ENCODE peak calls at places on chromosomes 7 and 10, in eight cellular contexts. R, J, B, O, Q, W, S and E are unnamed samples.

GRCh38 chr10:3045471-3046209 is 21.7 kb upstream of the PFKP start:
- DNase-seq in R (no peak), J (peak; percentile 70), B (no peak), O (peak; percentile 62), Q (no peak), W (peak; percentile 78), S (peak; percentile 42), E (no peak)

GRCh38 chr7:128141683-128142195 is 99.3 kb upstream of the LEP start:
- DNase-seq in R (no peak), J (no peak), B (no peak), O (no peak), Q (no peak), W (no peak), S (no peak), E (no peak)

GRCh38 chr7:151754142-151754590 is 122.7 kb downstream of the PRKAG2 start:
- DNase-seq in R (peak; percentile 98), J (peak; percentile 78), B (peak; percentile 65), O (peak; percentile 94), Q (peak; percentile 32), W (peak; percentile 80), S (peak; percentile 92), E (peak; percentile 82)

GRCh38 chr7:77351539-77352004 is 64.6 kb downstream of the GSAP start:
- DNase-seq in R (no peak), J (no peak), B (no peak), O (no peak), Q (peak; percentile 80), W (no peak), S (peak; percentile 17), E (no peak)

GRCh38 chr10:125982256-125982948 is 86.0 kb downstream of the FANK1 start:
- DNase-seq in R (peak; percentile 70), J (no peak), B (no peak), O (peak; percentile 52), Q (no peak), W (no peak), S (peak; percentile 43), E (no peak)

GRCh38 chr10:88116491-88116890 is 253.1 kb downstream of the PTEN start:
- DNase-seq in R (no peak), J (no peak), B (no peak), O (peak; percentile 69), Q (no peak), W (no peak), S (no peak), E (no peak)

GRCh38 chr10:93075369-93076221 is 1.9 kb downstream of the CYP26A1 start:
- DNase-seq in R (no peak), J (no peak), B (no peak), O (no peak), Q (no peak), W (no peak), S (no peak), E (no peak)

GRCh38 chr10:79273603-79274002 is 73.7 kb upstream of the PPIF start:
- DNase-seq in R (no peak), J (peak; percentile 39), B (no peak), O (no peak), Q (no peak), W (no peak), S (no peak), E (no peak)

GRCh38 chr10:132355297-132355696 is 23.3 kb downstream of the LRRC27 start:
- DNase-seq in R (no peak), J (peak; percentile 36), B (no peak), O (no peak), Q (no peak), W (no peak), S (no peak), E (no peak)

GRCh38 chr10:70729763-70730357 is 55.3 kb downstream of the TBATA start:
- DNase-seq in R (no peak), J (no peak), B (no peak), O (no peak), Q (no peak), W (no peak), S (no peak), E (no peak)

GRCh38 chr10:9877978-9878377 is 1139.7 kb upstream of the CELF2 start:
- DNase-seq in R (no peak), J (no peak), B (no peak), O (no peak), Q (no peak), W (no peak), S (no peak), E (no peak)

GRCh38 chr7:131546583-131547111 is 9.8 kb downstream of the PODXL start:
- DNase-seq in R (peak; percentile 72), J (no peak), B (no peak), O (no peak), Q (no peak), W (no peak), S (peak; percentile 70), E (no peak)

GRCh38 chr10:33410860-33411234 is 76.4 kb upstream of the NRP1 start:
- DNase-seq in R (no peak), J (no peak), B (no peak), O (no peak), Q (no peak), W (no peak), S (no peak), E (no peak)

GRCh38 chr10:109191823-109192222 is 731.5 kb downstream of the XPNPEP1 start:
- DNase-seq in R (no peak), J (no peak), B (no peak), O (no peak), Q (no peak), W (no peak), S (no peak), E (no peak)

GRCh38 chr10:13659887-13660544 is 73.3 kb downstream of the PRPF18 start:
- DNase-seq in R (peak; percentile 71), J (peak; percentile 59), B (peak; percentile 49), O (peak; percentile 65), Q (peak; percentile 40), W (peak; percentile 71), S (peak; percentile 65), E (no peak)

GRCh38 chr10:126001579-126001978 is 105.2 kb downstream of the FANK1 start:
- DNase-seq in R (no peak), J (no peak), B (no peak), O (no peak), Q (no peak), W (no peak), S (no peak), E (no peak)

GRCh38 chr10:132550366-132551092 is 12.9 kb downstream of the INPP5A start:
- DNase-seq in R (no peak), J (peak; percentile 50), B (no peak), O (no peak), Q (no peak), W (no peak), S (no peak), E (no peak)

GRCh38 chr7:46072722-46073121 is 151.7 kb upstream of the IGFBP3 start:
- DNase-seq in R (no peak), J (no peak), B (no peak), O (peak; percentile 23), Q (no peak), W (no peak), S (no peak), E (no peak)

GRCh38 chr10:89792187-89792586 is 90.8 kb downstream of the KIF20B start:
- DNase-seq in R (no peak), J (no peak), B (no peak), O (peak; percentile 15), Q (no peak), W (no peak), S (no peak), E (no peak)

GRCh38 chr7:102973096-102973802 is 60.4 kb downstream of the LRRC17 start:
- DNase-seq in R (no peak), J (no peak), B (no peak), O (no peak), Q (no peak), W (no peak), S (no peak), E (no peak)

GRCh38 chr10:71846816-71847215 is 4.2 kb downstream of the PSAP start:
- DNase-seq in R (no peak), J (no peak), B (no peak), O (no peak), Q (no peak), W (peak; percentile 53), S (no peak), E (no peak)

GRCh38 chr10:92126100-92126650 is 164.7 kb downstream of the CPEB3 start:
- DNase-seq in R (no peak), J (no peak), B (no peak), O (peak; percentile 49), Q (no peak), W (no peak), S (no peak), E (no peak)